ENCODE peak calls at places on chromosome 7, in six cellular contexts. P is fibroblast of lung; O is activated naive CD4-positive, alpha-beta T cell treated with Interleukin-2 at 50 U/mL for 16 hours; J is activated naive CD8-positive, alpha-beta T cell treated with anti-CD3 and anti-CD28 coated beads for 36 hours; Y is NCI-H510A treated with DMSO at 0.1 percent for 48 hours; G is Calu3. D is an unnamed sample.
A peak's percentile ranks its signal among the peaks of the same experiment; 100 is the strongest.

GRCh38 chr7:134813668-134814067 is 34.2 kb downstream of the CALD1 start:
- DNase-seq in P (peak; percentile 71), O (no peak), J (no peak), Y (no peak), G (no peak), D (peak; percentile 54)

GRCh38 chr7:130256716-130257115 is 9.9 kb upstream of the CPA2 start:
- DNase-seq in P (no peak), O (no peak), J (no peak), Y (no peak), G (no peak), D (no peak)

GRCh38 chr7:55363386-55364170 is 1.6 kb upstream of the LANCL2 start:
- DNase-seq in P (no peak), O (no peak), J (no peak), Y (no peak), G (no peak), D (no peak)

GRCh38 chr7:157020514-157021070 is 10.1 kb upstream of the MNX1 start:
- DNase-seq in P (no peak), O (no peak), J (no peak), Y (no peak), G (no peak), D (no peak)

GRCh38 chr7:489876-490275 is 29.8 kb downstream of the PDGFA start:
- DNase-seq in P (no peak), O (no peak), J (no peak), Y (no peak), G (no peak), D (no peak)

GRCh38 chr7:158343526-158343925 is 244.1 kb downstream of the PTPRN2 start:
- DNase-seq in P (no peak), O (no peak), J (no peak), Y (no peak), G (no peak), D (no peak)

GRCh38 chr7:2131791-2132190 is 101.0 kb downstream of the MAD1L1 start:
- DNase-seq in P (no peak), O (no peak), J (no peak), Y (no peak), G (no peak), D (no peak)

GRCh38 chr7:27314111-27314510 is 71.5 kb downstream of the EVX1 start:
- DNase-seq in P (no peak), O (no peak), J (no peak), Y (no peak), G (peak; percentile 71), D (no peak)

GRCh38 chr7:50534690-50535290 is 30.4 kb downstream of the DDC start:
- DNase-seq in P (peak; percentile 100), O (no peak), J (no peak), Y (no peak), G (peak; percentile 69), D (peak; percentile 99)

GRCh38 chr7:100127866-100128601 is 1.3 kb downstream of the MBLAC1 start:
- DNase-seq in P (no peak), O (peak; percentile 20), J (peak; percentile 26), Y (no peak), G (no peak), D (no peak)

GRCh38 chr7:2451171-2452073 is 24.8 kb downstream of the GRIFIN start:
- DNase-seq in P (peak; percentile 63), O (peak; percentile 83), J (peak; percentile 81), Y (peak; percentile 93), G (peak; percentile 99), D (no peak)

D was measured in astrocyte.